ENCODE peak calls at places on chromosome 22, in four cellular contexts. F is NCI-H774, Z is HTR-8/SVneo, D is NCI-H1436. S is an unnamed sample.

GRCh38 chr22:27843441-27843840 is 41.9 kb upstream of the MN1 start:
- DNase-seq in F (no peak), D (no peak), Z (no peak), S (no peak)

GRCh38 chr22:28229566-28230483 is 310.8 kb upstream of the PITPNB start:
- DNase-seq in F (no peak), D (no peak), Z (no peak), S (no peak)

GRCh38 chr22:33735978-33736377 is 184.3 kb downstream of the LARGE1 start:
- DNase-seq in F (no peak), Z (no peak), D (no peak), S (no peak)

GRCh38 chr22:42869888-42870480 is 12.9 kb upstream of the ARFGAP3 start:
- DNase-seq in Z (no peak), F (no peak), D (no peak), S (no peak)

GRCh38 chr22:38706101-38706884 is 549 bp downstream of the GTPBP1 start:
- DNase-seq in D (no peak), Z (no peak), F (no peak), S (peak)

GRCh38 chr22:42805016-42805997 is 51.8 kb downstream of the ARFGAP3 start:
- DNase-seq in D (no peak), F (peak), Z (no peak), S (peak)

GRCh38 chr22:49483281-49483905 is 344.3 kb downstream of the BRD1 start:
- DNase-seq in Z (no peak), F (no peak), D (no peak), S (no peak)

GRCh38 chr22:35155403-35156025 is 89.6 kb downstream of the ISX start:
- DNase-seq in F (no peak), D (no peak), Z (no peak), S (no peak)

GRCh38 chr22:39457047-39457545 is 284 bp downstream of the MGAT3 start:
- DNase-seq in D (no peak), Z (no peak), F (no peak), S (no peak)

S was measured in NCI-H1105.